ENCODE peak calls at places on chromosomes 2 and 18, in five cellular contexts. T, N, Y, K and V are unnamed samples.

GRCh38 chr2:223050900-223051299 is 1.1 kb upstream of the KCNE4 start:
- DNase-seq in T (no peak), N (no peak), Y (no peak), K (peak; percentile 58), V (no peak)

GRCh38 chr2:238925281-238925680 is 77.4 kb downstream of the TWIST2 start:
- DNase-seq in T (no peak), N (no peak), Y (no peak), K (no peak), V (no peak)

GRCh38 chr2:219125225-219125885 is 35.3 kb downstream of the NHEJ1 start:
- DNase-seq in T (no peak), N (peak; percentile 95), Y (no peak), K (peak; percentile 100), V (no peak)

GRCh38 chr18:79935098-79935480 is 16.4 kb downstream of the SLC66A2 start:
- DNase-seq in T (no peak), N (no peak), Y (no peak), K (no peak), V (no peak)

GRCh38 chr2:10016001-10016801 is 27.1 kb upstream of the KLF11 start:
- DNase-seq in T (no peak), N (no peak), Y (no peak), K (no peak), V (no peak)

GRCh38 chr2:2331905-2332280 is 818 bp upstream of the MYT1L start:
- DNase-seq in T (no peak), N (no peak), Y (peak; percentile 55), K (no peak), V (no peak)

GRCh38 chr2:19654310-19655090 is 247.3 kb downstream of the TTC32 start:
- DNase-seq in T (no peak), N (no peak), Y (no peak), K (no peak), V (no peak)

GRCh38 chr2:19176172-19176852 is 182.1 kb downstream of the OSR1 start:
- DNase-seq in T (no peak), N (no peak), Y (no peak), K (peak; percentile 31), V (no peak)

GRCh38 chr2:184425083-184425482 is 173.2 kb upstream of the ZNF804A start:
- DNase-seq in T (no peak), N (peak; percentile 22), Y (no peak), K (peak; percentile 7), V (no peak)

GRCh38 chr2:238138331-238139102 is at the start of gene KLHL30:
- DNase-seq in T (no peak), N (no peak), Y (no peak), K (no peak), V (no peak)

GRCh38 chr2:111912547-111912946 is 14.1 kb downstream of the MERTK start:
- DNase-seq in T (no peak), N (no peak), Y (no peak), K (no peak), V (no peak)

GRCh38 chr2:55887906-55888625 is 35.5 kb downstream of the EFEMP1 start:
- DNase-seq in T (no peak), N (peak; percentile 87), Y (no peak), K (peak; percentile 99), V (peak; percentile 66)